ENCODE peak calls at places on chromosome 13, in four cellular contexts. R is substantia nigra, B is MV-4-11, T is A549. H is an unnamed sample.

GRCh38 chr13:44566601-44567000 is 9.5 kb downstream of the TSC22D1 start:
- DNase-seq in R (no peak), B (no peak), T (no peak), H (no peak)

GRCh38 chr13:109655611-109656010 is 130.8 kb downstream of the IRS2 start:
- DNase-seq in R (no peak), B (no peak), T (no peak), H (no peak)

GRCh38 chr13:20616059-20616797 is 49.3 kb downstream of the IFT88 start:
- DNase-seq in R (no peak), B (no peak), T (peak; percentile 57), H (peak; percentile 3)

GRCh38 chr13:28401303-28402056 is 93.4 kb downstream of the FLT1 start:
- DNase-seq in R (no peak), B (peak; percentile 82), T (no peak), H (no peak)

GRCh38 chr13:99829593-99830239 is 141.9 kb downstream of the ZIC5 start:
- DNase-seq in R (no peak), B (no peak), T (no peak), H (no peak)

GRCh38 chr13:88908896-88909535 is 1237.8 kb downstream of the SLITRK5 start:
- DNase-seq in R (no peak), B (no peak), T (no peak), H (no peak)

GRCh38 chr13:43686557-43686956 is 100.2 kb downstream of the ENOX1 start:
- DNase-seq in R (no peak), B (no peak), T (peak; percentile 49), H (peak; percentile 3)

GRCh38 chr13:38664920-38665319 is 22.0 kb upstream of the FREM2 start:
- DNase-seq in R (no peak), B (no peak), T (no peak), H (no peak)

GRCh38 chr13:73040968-73041580 is 17.7 kb upstream of the KLF5 start:
- DNase-seq in R (no peak), B (peak; percentile 24), T (peak; percentile 86), H (no peak)